ENCODE peak calls at places on chromosomes 12 and 14, in six cellular contexts. S, Z, D, B, J and Y are unnamed samples.

GRCh38 chr12:79381246-79382208 is 309.2 kb downstream of the PAWR start:
- DNase-seq in Z (no peak), J (no peak), B (no peak), S (no peak), D (no peak), Y (no peak)

GRCh38 chr12:24803406-24804245 is 145.3 kb downstream of the BCAT1 start:
- DNase-seq in B (no peak), D (no peak), S (no peak), J (no peak), Z (no peak), Y (no peak)

GRCh38 chr14:94761348-94761998 is 8.4 kb downstream of the GSC start:
- DNase-seq in B (no peak), J (no peak), Z (no peak), D (no peak), S (no peak), Y (no peak)

GRCh38 chr12:26833692-26834168 is 736 bp upstream of the ITPR2 start:
- DNase-seq in Z (no peak), J (peak; percentile 19), S (peak; percentile 50), B (peak; percentile 61), D (no peak), Y (no peak)

GRCh38 chr12:56951582-56952339 is 5.6 kb downstream of the RDH16 start:
- DNase-seq in J (no peak), D (no peak), Z (no peak), S (no peak), B (no peak), Y (no peak)

GRCh38 chr14:53942970-53943750 is 13.5 kb downstream of the BMP4 start:
- DNase-seq in D (no peak), S (no peak), J (no peak), Z (peak; percentile 91), B (no peak), Y (no peak)

GRCh38 chr12:45336762-45337596 is 121.1 kb downstream of the ANO6 start:
- DNase-seq in J (peak; percentile 32), B (no peak), S (no peak), D (no peak), Z (no peak), Y (no peak)

GRCh38 chr14:90697577-90698206 is 118.5 kb downstream of the TTC7B start:
- DNase-seq in Z (peak; percentile 61), J (peak; percentile 71), S (peak; percentile 80), D (no peak), B (peak; percentile 84), Y (peak; percentile 40)

GRCh38 chr12:68264864-68265256 is 11.5 kb upstream of the IL22 start:
- DNase-seq in J (no peak), D (no peak), S (no peak), Z (no peak), B (no peak), Y (no peak)

GRCh38 chr14:97280526-97280925 is 483.3 kb downstream of the VRK1 start:
- DNase-seq in Z (no peak), S (no peak), J (no peak), D (no peak), B (no peak), Y (no peak)

GRCh38 chr12:131048611-131048990 is 94.9 kb downstream of the ADGRD1 start:
- DNase-seq in D (no peak), Z (no peak), J (no peak), S (no peak), B (no peak), Y (no peak)

GRCh38 chr12:130521375-130522124 is 183.9 kb downstream of the PIWIL1 start:
- DNase-seq in Z (no peak), S (no peak), D (no peak), J (no peak), B (no peak), Y (no peak)

GRCh38 chr12:107027304-107028053 is 40.5 kb upstream of the MTERF2 start:
- DNase-seq in B (no peak), D (no peak), S (peak; percentile 52), Z (peak; percentile 66), J (no peak), Y (no peak)

GRCh38 chr14:63962896-63963295 is 110.1 kb downstream of the SYNE2 start:
- DNase-seq in S (no peak), Z (no peak), B (no peak), J (no peak), D (no peak), Y (no peak)

GRCh38 chr12:131033886-131034482 is 80.3 kb downstream of the ADGRD1 start:
- DNase-seq in B (no peak), D (no peak), S (no peak), J (no peak), Z (no peak), Y (no peak)

GRCh38 chr12:78359530-78359929 is 505.0 kb upstream of the SYT1 start:
- DNase-seq in J (no peak), Z (no peak), D (no peak), S (no peak), B (no peak), Y (no peak)

GRCh38 chr12:34402899-34403705 is 380.8 kb downstream of the ALG10 start:
- DNase-seq in D (no peak), S (peak; percentile 0), J (peak; percentile 0), B (peak; percentile 1), Z (no peak), Y (no peak)

GRCh38 chr14:74792249-74793039 is 29.3 kb downstream of the YLPM1 start:
- DNase-seq in Z (no peak), D (no peak), S (no peak), B (no peak), J (no peak), Y (no peak)

GRCh38 chr14:50215416-50215815 is 16.0 kb downstream of the SOS2 start:
- DNase-seq in J (no peak), S (no peak), D (no peak), B (no peak), Z (no peak), Y (no peak)

GRCh38 chr14:104280085-104280901 is 141.9 kb downstream of the KIF26A start:
- DNase-seq in B (peak; percentile 40), Z (no peak), D (no peak), S (no peak), J (no peak), Y (no peak)

GRCh38 chr12:26125451-26126339 is 858 bp upstream of the BHLHE41 start:
- DNase-seq in Z (peak; percentile 36), S (peak; percentile 83), J (no peak), B (peak; percentile 76), D (no peak), Y (peak; percentile 48)

GRCh38 chr12:66594688-66595087 is 84.2 kb downstream of the GRIP1 start:
- DNase-seq in B (no peak), J (no peak), D (no peak), Z (no peak), S (no peak), Y (no peak)

GRCh38 chr12:8648598-8649205 is 13.9 kb downstream of the MFAP5 start:
- DNase-seq in S (no peak), D (peak; percentile 95), J (no peak), B (no peak), Z (no peak), Y (no peak)

GRCh38 chr12:388012-388411 is 1.1 kb downstream of the KDM5A start:
- DNase-seq in J (no peak), Z (no peak), D (no peak), S (no peak), B (no peak), Y (no peak)

GRCh38 chr12:388547-389137 is 478 bp downstream of the KDM5A start:
- DNase-seq in Z (no peak), J (no peak), D (no peak), S (no peak), B (no peak), Y (no peak)

GRCh38 chr12:389138-390096 is at the start of gene KDM5A:
- DNase-seq in B (peak; percentile 88), D (peak; percentile 73), S (peak; percentile 91), J (peak; percentile 85), Z (peak; percentile 86), Y (peak; percentile 94)

DNA sequence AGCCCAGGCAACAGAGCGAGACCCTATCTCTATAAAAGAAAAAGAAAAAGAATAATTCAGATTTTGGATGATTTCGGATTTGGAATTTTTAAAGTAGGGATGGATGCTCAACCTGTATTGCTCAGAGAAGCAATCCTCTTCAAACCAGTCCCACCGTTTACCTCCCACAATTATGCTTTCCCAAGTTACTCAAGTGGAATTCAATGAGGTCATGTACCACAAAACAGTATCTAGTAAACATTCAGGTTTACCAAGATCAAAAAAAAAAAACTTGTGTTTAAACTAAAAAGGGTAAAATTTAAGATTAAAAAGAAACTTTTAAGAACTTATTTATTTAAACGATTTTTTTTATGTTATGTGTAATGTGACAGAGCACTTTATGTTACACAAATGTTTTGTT is 2.5 kb downstream of the KDM5A start:
- DNase-seq in D (no peak), S (no peak), Z (no peak), J (no peak), B (no peak), Y (no peak)
- H3K27ac ChIP-seq in D (no peak overlapping the region), S (peak overlapping the region; percentile 97), Z (no peak overlapping the region), J (no peak overlapping the region), B (no peak overlapping the region), Y (no peak overlapping the region)

DNA sequence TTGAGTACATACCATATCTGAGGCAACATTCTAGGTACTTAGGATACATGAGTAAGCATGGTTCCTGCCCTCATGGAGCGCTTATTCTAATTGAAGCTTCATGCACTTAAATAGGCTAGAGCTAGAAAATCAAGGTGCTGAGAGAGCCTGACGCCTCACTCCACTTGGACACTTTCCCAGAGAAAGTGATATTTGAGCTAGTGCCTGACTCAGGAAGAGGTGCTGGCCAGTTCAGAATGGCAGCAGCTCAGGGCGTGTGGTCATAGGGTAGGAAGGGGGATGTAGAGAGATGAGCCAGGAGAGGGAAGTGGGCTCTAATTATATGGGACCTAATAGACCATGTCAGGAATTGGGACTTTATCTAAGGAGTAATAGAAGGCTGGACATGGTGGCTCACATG is 33.3 kb downstream of the TULP3 start:
- DNase-seq in B (no peak), D (no peak), S (no peak), Z (no peak), J (no peak), Y (no peak)
- TF ChIP-seq GABPA in B (no peak), D (no peak), S (no peak), Z (no peak), J (no peak), Y (no peak)

GRCh38 chr12:96130396-96131059 is 63.6 kb upstream of the ELK3 start:
- DNase-seq in Z (no peak), S (no peak), J (no peak), D (no peak), B (no peak), Y (no peak)
- H3K27ac ChIP-seq in Z (no peak overlapping the region), S (no peak overlapping the region), J (no peak overlapping the region), D (no peak overlapping the region), B (no peak overlapping the region), Y (no peak overlapping the region)

DNA sequence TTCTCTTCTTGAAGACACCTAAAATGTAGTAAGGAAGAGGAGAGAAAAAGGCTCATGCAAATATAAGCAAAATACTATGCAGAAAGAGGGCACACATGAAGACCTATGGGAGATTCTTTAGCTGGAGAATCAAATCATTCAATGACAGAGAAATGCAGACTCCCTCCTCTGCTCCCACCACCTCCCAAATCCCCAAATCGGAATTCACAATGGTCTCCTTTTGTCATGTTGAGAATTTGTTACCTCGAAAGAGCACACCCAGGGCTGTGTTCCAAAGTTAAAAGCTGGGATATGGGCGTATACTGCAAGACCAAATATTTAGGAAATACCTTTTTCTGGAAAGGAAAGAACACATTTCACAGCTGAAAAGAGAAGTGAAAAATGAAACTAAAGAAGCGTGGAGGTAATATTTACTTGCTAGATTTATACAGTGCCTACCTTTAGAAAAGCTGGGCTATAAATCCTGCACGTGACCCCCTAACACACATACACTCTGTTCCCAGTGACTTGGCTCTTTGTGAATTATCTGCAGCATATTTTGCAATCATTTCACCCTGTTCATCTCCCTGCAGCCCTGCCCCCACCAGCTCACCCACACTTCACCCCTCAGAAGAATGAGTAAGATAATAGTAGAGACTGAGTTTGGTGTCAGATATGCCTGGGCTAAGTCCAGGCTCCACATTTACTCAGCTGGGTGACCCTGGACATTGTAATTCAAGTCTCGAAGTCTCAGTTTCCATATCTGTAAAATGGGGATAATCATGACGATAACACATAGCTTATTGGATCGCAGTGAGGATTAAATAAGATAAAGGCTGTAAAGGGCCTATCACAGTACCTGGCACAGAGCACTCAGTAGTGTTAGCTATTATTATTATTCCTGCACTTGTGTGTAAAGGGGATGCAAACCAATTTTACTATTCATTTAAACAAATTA is 2.9 kb upstream of the CACNA1C start:
- DNase-seq in D (no peak), S (no peak), Z (peak; percentile 50), B (no peak), J (no peak), Y (no peak)
- TF ChIP-seq GABPA in D (no peak), S (no peak), Z (no peak), B (no peak), J (no peak), Y (no peak)